ENCODE peak calls at places on chromosomes 4 and X, in nine cellular contexts. K is transverse colon, R is sigmoid colon, Z is suprapubic skin, M is GM12878, Q is esophagus muscularis mucosa, G is SK-N-SH, B is HepG2, S is K562. O is an unnamed sample.

GRCh38 chrX:34612036-34612435 is 45.0 kb downstream of the TMEM47 start:
- DNase-seq in M (no peak), R (no peak), Q (no peak), G (no peak), S (no peak), K (no peak), Z (no peak), B (no peak), O (no peak)

GRCh38 chr4:138749303-138749702 is 266.3 kb upstream of the NOCT start:
- DNase-seq in G (no peak), K (no peak), S (no peak), Z (no peak), Q (no peak), B (no peak), M (no peak), R (no peak), O (no peak)

GRCh38 chr4:82372874-82373815 is 646 bp downstream of the HNRNPD start:
- DNase-seq in S (peak; percentile 94), M (peak; percentile 32), K (peak; percentile 85), Z (peak; percentile 84), Q (peak; percentile 93), R (peak; percentile 88), G (peak; percentile 71), B (peak; percentile 69), O (peak; percentile 82)

GRCh38 chr4:56613101-56613862 is 67.8 kb downstream of the HOPX start:
- DNase-seq in S (no peak), K (no peak), B (peak; percentile 5), M (no peak), R (no peak), G (no peak), Z (no peak), Q (no peak), O (no peak)

GRCh38 chr4:84159767-84160166 is 339.3 kb downstream of the NKX6-1 start:
- DNase-seq in Q (no peak), M (no peak), B (peak; percentile 5), K (no peak), G (no peak), R (no peak), Z (no peak), S (peak; percentile 9), O (no peak)

GRCh38 chrX:30779453-30780030 is 109.5 kb downstream of the TAB3 start:
- DNase-seq in Q (no peak), B (no peak), K (no peak), S (peak; percentile 6), R (no peak), G (no peak), M (no peak), Z (peak; percentile 33), O (peak; percentile 10)

GRCh38 chrX:101079223-101079622 is 544 bp downstream of the TMEM35A start:
- DNase-seq in G (no peak), M (no peak), K (no peak), R (no peak), B (no peak), Z (no peak), S (no peak), Q (no peak), O (no peak)

GRCh38 chrX:71618303-71618721 is at the start of gene CXCR3:
- DNase-seq in R (no peak), K (peak; percentile 52), S (no peak), G (no peak), Z (no peak), Q (no peak), M (peak; percentile 83), B (no peak), O (no peak)

GRCh38 chr4:44368413-44369167 is 80.0 kb downstream of the KCTD8 start:
- DNase-seq in G (no peak), Q (no peak), M (no peak), Z (no peak), B (no peak), K (no peak), S (no peak), R (no peak), O (no peak)

GRCh38 chr4:8117278-8117682 is 41.3 kb downstream of the ABLIM2 start:
- DNase-seq in S (peak; percentile 71), G (peak; percentile 73), K (peak; percentile 68), Z (no peak), R (no peak), Q (no peak), M (peak; percentile 4), B (peak; percentile 12), O (peak; percentile 41)

GRCh38 chr4:44232262-44232661 is 216.3 kb downstream of the KCTD8 start:
- DNase-seq in B (no peak), R (no peak), K (no peak), Z (no peak), Q (no peak), S (no peak), G (no peak), M (no peak), O (no peak)

GRCh38 chr4:102625232-102625930 is 124.2 kb downstream of the NFKB1 start:
- DNase-seq in Z (no peak), B (peak; percentile 59), G (peak; percentile 30), R (no peak), K (peak; percentile 42), Q (no peak), M (no peak), S (peak; percentile 34), O (peak; percentile 54)

GRCh38 chr4:102623622-102624021 is 122.5 kb downstream of the NFKB1 start:
- DNase-seq in B (peak; percentile 77), Z (no peak), R (no peak), G (peak; percentile 44), K (no peak), Q (no peak), M (no peak), S (peak; percentile 55), O (no peak)

GRCh38 chr4:102616661-102617060 is 115.5 kb downstream of the NFKB1 start:
- DNase-seq in Z (no peak), R (no peak), G (peak; percentile 69), B (no peak), S (no peak), K (no peak), M (no peak), Q (no peak), O (no peak)

GRCh38 chr4:102620697-102621497 is 119.7 kb downstream of the NFKB1 start:
- DNase-seq in Z (no peak), B (peak; percentile 92), K (peak; percentile 47), M (no peak), S (peak; percentile 81), Q (no peak), G (peak; percentile 33), R (no peak), O (peak; percentile 58)
- TF ChIP-seq POLR2AphosphoS5 in Z (no peak), B (peak; percentile 68), K (no peak), M (no peak), S (no peak), Q (no peak), G (no peak), R (peak; percentile 26), O (no peak)

GRCh38 chrX:148611993-148612392 is 111.6 kb downstream of the AFF2 start:
- DNase-seq in R (no peak), G (no peak), M (no peak), B (no peak), Z (no peak), S (no peak), K (no peak), Q (no peak), O (no peak)

GRCh38 chrX:148609766-148610698 is 109.6 kb downstream of the AFF2 start:
- DNase-seq in B (no peak), S (no peak), R (no peak), K (no peak), Q (no peak), Z (no peak), G (no peak), M (peak; percentile 40), O (no peak)

DNA sequence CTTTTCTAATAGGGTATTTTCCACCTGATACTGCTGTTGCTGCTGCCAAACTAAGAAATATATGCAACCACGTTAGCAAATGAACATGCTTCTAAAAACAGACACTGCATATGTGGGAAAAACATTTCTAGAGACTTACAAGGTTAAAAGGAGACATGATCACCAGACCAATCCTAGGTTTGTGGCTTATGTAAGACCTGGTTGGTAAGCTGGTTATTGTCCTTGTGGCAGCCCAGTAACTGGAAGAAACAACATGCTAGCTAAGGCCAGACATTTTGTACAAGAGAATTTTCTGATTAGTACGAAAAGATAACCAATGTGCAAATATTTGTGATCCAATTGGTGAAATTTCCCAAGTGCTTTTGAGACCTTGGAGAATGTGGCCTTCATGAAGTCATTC is 112.0 kb downstream of the AFF2 start:
- DNase-seq in Q (no peak), S (no peak), Z (no peak), G (no peak), B (no peak), R (no peak), M (no peak), K (no peak), O (no peak)
- TF ChIP-seq EP300 in Q (no peak), S (no peak), Z (no peak), G (no peak), B (no peak), R (no peak), M (no peak), K (no peak), O (no peak)

DNA sequence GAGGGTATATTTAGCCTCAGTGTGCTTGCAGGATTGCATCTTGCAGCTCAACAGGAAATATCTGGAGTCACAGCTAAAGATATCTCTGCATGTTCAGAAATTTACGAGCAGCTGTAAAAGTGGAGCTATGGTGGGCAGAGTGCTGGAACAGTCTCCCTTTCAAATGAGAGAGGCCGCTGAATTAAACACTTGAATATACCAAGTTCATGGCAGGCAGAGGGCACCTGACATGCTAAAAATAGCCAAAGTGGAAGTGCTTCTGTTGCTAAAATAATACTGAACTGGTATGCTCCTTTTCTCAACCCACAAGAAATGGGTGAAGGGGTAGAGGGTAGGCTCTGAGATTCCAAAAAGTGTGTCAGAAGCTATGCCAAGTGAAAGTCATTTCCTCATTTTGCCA is 98.0 kb downstream of the MGST2 start:
- DNase-seq in Z (no peak), S (no peak), B (no peak), M (no peak), K (no peak), Q (no peak), R (no peak), G (peak; percentile 25), O (no peak)
- TF ChIP-seq POLR2AphosphoS5 in Z (no peak), S (no peak), B (no peak), M (no peak), K (no peak), Q (no peak), R (peak; percentile 16), G (no peak), O (no peak)

GRCh38 chrX:65534450-65535292 is at the start of gene LAS1L:
- DNase-seq in Z (peak; percentile 94), M (peak; percentile 91), S (peak; percentile 95), B (peak; percentile 89), K (peak; percentile 92), G (peak; percentile 88), R (peak; percentile 96), Q (peak; percentile 97), O (peak; percentile 91)

GRCh38 chrX:65532016-65532415 is 2.6 kb downstream of the LAS1L start:
- DNase-seq in B (no peak), K (no peak), S (no peak), Q (no peak), R (no peak), G (no peak), M (no peak), Z (no peak), O (no peak)

GRCh38 chrX:65537229-65537628 is 2.6 kb upstream of the LAS1L start:
- DNase-seq in G (no peak), K (no peak), M (no peak), Z (no peak), Q (no peak), R (no peak), B (no peak), S (no peak), O (no peak)

DNA sequence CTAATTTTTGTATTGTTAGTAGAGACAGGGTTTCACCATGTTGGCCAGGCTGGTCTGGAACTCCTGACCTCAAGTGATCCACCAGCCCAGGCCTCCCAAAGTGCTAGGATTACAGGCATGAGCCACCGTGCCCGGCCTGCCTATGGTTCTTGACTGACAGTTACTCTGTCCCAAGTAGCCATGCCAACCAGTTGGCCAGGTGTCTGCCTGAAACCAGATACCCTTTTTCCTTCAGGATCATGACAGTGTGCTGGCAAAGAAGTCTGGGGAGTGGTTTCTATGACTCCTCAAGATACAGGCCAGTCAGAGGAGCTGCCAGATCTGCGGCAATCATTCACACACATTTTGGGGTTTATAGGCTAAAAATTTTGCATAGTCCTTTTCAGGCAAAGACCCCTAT is 1.7 kb upstream of the LAS1L start:
- DNase-seq in M (no peak), Z (no peak), G (no peak), B (no peak), S (no peak), Q (no peak), K (no peak), R (no peak), O (no peak)
- TF ChIP-seq EP300 in M (no peak), Z (no peak), G (no peak), B (no peak), S (no peak), Q (no peak), K (no peak), R (no peak), O (no peak)

O was measured in stomach.